ENCODE peak calls at places on chromosomes 7 and 10, in seven cellular contexts. One of them, this sample, is unnamed.

GRCh38 chr7:106178593-106179134 is 66.6 kb upstream of the SYPL1 start:
- DNase-seq in lower lobe of right lung: no peak
- DNase-seq in GM10248: no peak
- DNase-seq in stomach: peak
- DNase-seq in tibial nerve: no peak
- DNase-seq in neural crest cell: no peak
- DNase-seq in endothelial cell: no peak
- DNase-seq in this sample: no peak

GRCh38 chr7:15755061-15755460 is 68.6 kb upstream of the MEOX2 start:
- DNase-seq in tibial nerve: no peak
- DNase-seq in neural crest cell: no peak
- DNase-seq in lower lobe of right lung: no peak
- DNase-seq in GM10248: no peak
- DNase-seq in stomach: no peak
- DNase-seq in endothelial cell: no peak
- DNase-seq in this sample: no peak

GRCh38 chr7:122402235-122402634 is 97.7 kb upstream of the FEZF1 start:
- DNase-seq in lower lobe of right lung: no peak
- DNase-seq in GM10248: no peak
- DNase-seq in neural crest cell: no peak
- DNase-seq in endothelial cell: no peak
- DNase-seq in tibial nerve: no peak
- DNase-seq in stomach: no peak
- DNase-seq in this sample: no peak

GRCh38 chr7:87934699-87935372 is 785 bp downstream of the ADAM22 start:
- DNase-seq in GM10248: peak
- DNase-seq in endothelial cell: peak
- DNase-seq in tibial nerve: no peak
- DNase-seq in lower lobe of right lung: no peak
- DNase-seq in stomach: no peak
- DNase-seq in neural crest cell: peak
- DNase-seq in this sample: peak

GRCh38 chr10:17599089-17599488 is 18.1 kb downstream of the HACD1 start:
- DNase-seq in GM10248: no peak
- DNase-seq in tibial nerve: no peak
- DNase-seq in lower lobe of right lung: no peak
- DNase-seq in endothelial cell: peak
- DNase-seq in stomach: no peak
- DNase-seq in neural crest cell: no peak
- DNase-seq in this sample: no peak

GRCh38 chr10:44458671-44459403 is 73.9 kb upstream of the CXCL12 start:
- DNase-seq in tibial nerve: no peak
- DNase-seq in neural crest cell: no peak
- DNase-seq in endothelial cell: no peak
- DNase-seq in GM10248: no peak
- DNase-seq in lower lobe of right lung: no peak
- DNase-seq in stomach: no peak
- DNase-seq in this sample: no peak

GRCh38 chr10:37952926-37953325 is 23.5 kb downstream of the ZNF25 start:
- DNase-seq in neural crest cell: no peak
- DNase-seq in endothelial cell: no peak
- DNase-seq in GM10248: no peak
- DNase-seq in tibial nerve: no peak
- DNase-seq in lower lobe of right lung: no peak
- DNase-seq in stomach: no peak
- DNase-seq in this sample: no peak

GRCh38 chr10:77837248-77837924 is 89.2 kb downstream of the DLG5 start:
- DNase-seq in GM10248: peak
- DNase-seq in neural crest cell: peak
- DNase-seq in endothelial cell: peak
- DNase-seq in tibial nerve: no peak
- DNase-seq in lower lobe of right lung: no peak
- DNase-seq in stomach: peak
- DNase-seq in this sample: no peak

GRCh38 chr7:28755255-28755654 is 202.9 kb downstream of the TRIL start:
- DNase-seq in lower lobe of right lung: no peak
- DNase-seq in endothelial cell: no peak
- DNase-seq in neural crest cell: no peak
- DNase-seq in tibial nerve: no peak
- DNase-seq in GM10248: no peak
- DNase-seq in stomach: no peak
- DNase-seq in this sample: no peak

GRCh38 chr10:6569259-6569658 is 10.8 kb downstream of the PRKCQ start:
- DNase-seq in lower lobe of right lung: no peak
- DNase-seq in neural crest cell: no peak
- DNase-seq in endothelial cell: no peak
- DNase-seq in stomach: no peak
- DNase-seq in GM10248: no peak
- DNase-seq in tibial nerve: no peak
- DNase-seq in this sample: no peak

GRCh38 chr7:55133630-55134392 is 115.0 kb downstream of the EGFR start:
- DNase-seq in tibial nerve: no peak
- DNase-seq in lower lobe of right lung: no peak
- DNase-seq in GM10248: no peak
- DNase-seq in endothelial cell: no peak
- DNase-seq in stomach: peak
- DNase-seq in neural crest cell: no peak
- DNase-seq in this sample: no peak
- TF ChIP-seq CTCF in tibial nerve: no peak
- TF ChIP-seq CTCF in lower lobe of right lung: no peak
- TF ChIP-seq CTCF in GM10248: no peak
- TF ChIP-seq CTCF in endothelial cell: no peak
- TF ChIP-seq CTCF in stomach: no peak
- TF ChIP-seq CTCF in neural crest cell: no peak
- TF ChIP-seq CTCF in this sample: no peak

GRCh38 chr7:159059629-159060028 is 85.0 kb downstream of the VIPR2 start:
- DNase-seq in endothelial cell: no peak
- DNase-seq in GM10248: no peak
- DNase-seq in neural crest cell: no peak
- DNase-seq in tibial nerve: no peak
- DNase-seq in stomach: no peak
- DNase-seq in lower lobe of right lung: no peak
- DNase-seq in this sample: no peak
- TF ChIP-seq CTCF in endothelial cell: no peak
- TF ChIP-seq CTCF in GM10248: no peak
- TF ChIP-seq CTCF in neural crest cell: no peak
- TF ChIP-seq CTCF in tibial nerve: no peak
- TF ChIP-seq CTCF in stomach: no peak
- TF ChIP-seq CTCF in lower lobe of right lung: no peak
- TF ChIP-seq CTCF in this sample: no peak

GRCh38 chr10:15265076-15265475 is 96.6 kb upstream of the NMT2 start:
- DNase-seq in endothelial cell: no peak
- DNase-seq in neural crest cell: no peak
- DNase-seq in lower lobe of right lung: no peak
- DNase-seq in GM10248: no peak
- DNase-seq in tibial nerve: no peak
- DNase-seq in stomach: no peak
- DNase-seq in this sample: no peak

GRCh38 chr10:15263657-15264323 is 95.3 kb upstream of the NMT2 start:
- DNase-seq in stomach: no peak
- DNase-seq in tibial nerve: no peak
- DNase-seq in GM10248: no peak
- DNase-seq in lower lobe of right lung: no peak
- DNase-seq in endothelial cell: no peak
- DNase-seq in neural crest cell: no peak
- DNase-seq in this sample: no peak

GRCh38 chr10:15265558-15265957 is 97.1 kb upstream of the NMT2 start:
- DNase-seq in stomach: no peak
- DNase-seq in endothelial cell: no peak
- DNase-seq in tibial nerve: no peak
- DNase-seq in neural crest cell: no peak
- DNase-seq in GM10248: no peak
- DNase-seq in lower lobe of right lung: no peak
- DNase-seq in this sample: no peak

GRCh38 chr10:15259136-15259535 is 90.6 kb upstream of the NMT2 start:
- DNase-seq in GM10248: no peak
- DNase-seq in lower lobe of right lung: no peak
- DNase-seq in endothelial cell: no peak
- DNase-seq in neural crest cell: no peak
- DNase-seq in tibial nerve: no peak
- DNase-seq in stomach: no peak
- DNase-seq in this sample: no peak

GRCh38 chr10:15262036-15262713 is 93.7 kb upstream of the NMT2 start:
- DNase-seq in lower lobe of right lung: no peak
- DNase-seq in GM10248: no peak
- DNase-seq in tibial nerve: no peak
- DNase-seq in neural crest cell: no peak
- DNase-seq in endothelial cell: no peak
- DNase-seq in stomach: no peak
- DNase-seq in this sample: no peak
- TF ChIP-seq CTCF in lower lobe of right lung: peak
- TF ChIP-seq CTCF in GM10248: no peak
- TF ChIP-seq CTCF in tibial nerve: peak
- TF ChIP-seq CTCF in neural crest cell: no peak
- TF ChIP-seq CTCF in endothelial cell: no peak
- TF ChIP-seq CTCF in stomach: peak
- TF ChIP-seq CTCF in this sample: peak

DNA sequence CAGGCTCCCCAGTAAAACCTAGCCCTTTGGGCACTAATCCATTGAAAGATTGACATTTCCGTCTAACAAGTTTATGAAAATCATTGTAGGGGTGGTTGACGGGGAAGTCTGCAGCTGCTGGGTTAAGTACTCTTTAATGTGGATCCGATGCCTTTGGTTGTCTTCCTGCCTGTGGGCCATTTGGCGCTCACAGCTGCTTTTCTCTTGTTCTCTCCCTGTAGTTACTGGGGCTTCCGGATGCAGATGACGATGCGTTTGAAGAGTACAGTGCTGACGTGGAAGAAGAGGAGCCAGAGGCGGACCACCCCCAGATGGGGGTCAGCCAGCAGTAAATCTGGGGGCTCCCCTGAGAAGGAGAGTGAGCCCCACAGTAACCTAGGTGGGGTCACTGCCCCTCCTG is 22.4 kb downstream of the MTURN start:
- DNase-seq in tibial nerve: no peak
- DNase-seq in lower lobe of right lung: no peak
- DNase-seq in GM10248: no peak
- DNase-seq in endothelial cell: no peak
- DNase-seq in neural crest cell: no peak
- DNase-seq in stomach: no peak
- DNase-seq in this sample: no peak
- TF ChIP-seq CTCF in tibial nerve: no peak
- TF ChIP-seq CTCF in lower lobe of right lung: no peak
- TF ChIP-seq CTCF in GM10248: no peak
- TF ChIP-seq CTCF in endothelial cell: no peak
- TF ChIP-seq CTCF in neural crest cell: no peak
- TF ChIP-seq CTCF in stomach: no peak
- TF ChIP-seq CTCF in this sample: no peak

GRCh38 chr10:124911124-124912051 is 30.5 kb upstream of the ZRANB1 start:
- DNase-seq in tibial nerve: no peak
- DNase-seq in GM10248: no peak
- DNase-seq in neural crest cell: no peak
- DNase-seq in stomach: no peak
- DNase-seq in lower lobe of right lung: no peak
- DNase-seq in endothelial cell: no peak
- DNase-seq in this sample: no peak
- TF ChIP-seq CTCF in tibial nerve: no peak
- TF ChIP-seq CTCF in GM10248: no peak
- TF ChIP-seq CTCF in neural crest cell: no peak
- TF ChIP-seq CTCF in stomach: no peak
- TF ChIP-seq CTCF in lower lobe of right lung: no peak
- TF ChIP-seq CTCF in endothelial cell: no peak
- TF ChIP-seq CTCF in this sample: no peak

GRCh38 chr7:158395349-158395748 is 192.3 kb downstream of the PTPRN2 start:
- DNase-seq in neural crest cell: no peak
- DNase-seq in stomach: no peak
- DNase-seq in lower lobe of right lung: peak
- DNase-seq in endothelial cell: no peak
- DNase-seq in tibial nerve: no peak
- DNase-seq in GM10248: no peak
- DNase-seq in this sample: no peak

GRCh38 chr7:158393926-158394625 is 193.5 kb downstream of the PTPRN2 start:
- DNase-seq in tibial nerve: no peak
- DNase-seq in neural crest cell: no peak
- DNase-seq in GM10248: no peak
- DNase-seq in endothelial cell: no peak
- DNase-seq in lower lobe of right lung: peak
- DNase-seq in stomach: no peak
- DNase-seq in this sample: no peak

GRCh38 chr7:158395780-158396214 is 191.8 kb downstream of the PTPRN2 start:
- DNase-seq in tibial nerve: no peak
- DNase-seq in stomach: peak
- DNase-seq in neural crest cell: no peak
- DNase-seq in endothelial cell: no peak
- DNase-seq in GM10248: no peak
- DNase-seq in lower lobe of right lung: peak
- DNase-seq in this sample: no peak

GRCh38 chr7:158396301-158396905 is 191.2 kb downstream of the PTPRN2 start:
- DNase-seq in neural crest cell: no peak
- DNase-seq in endothelial cell: no peak
- DNase-seq in stomach: no peak
- DNase-seq in tibial nerve: no peak
- DNase-seq in GM10248: no peak
- DNase-seq in lower lobe of right lung: peak
- DNase-seq in this sample: no peak

GRCh38 chr7:158394936-158395335 is 192.7 kb downstream of the PTPRN2 start:
- DNase-seq in endothelial cell: no peak
- DNase-seq in stomach: peak
- DNase-seq in GM10248: no peak
- DNase-seq in tibial nerve: no peak
- DNase-seq in lower lobe of right lung: peak
- DNase-seq in neural crest cell: peak
- DNase-seq in this sample: peak
- TF ChIP-seq CTCF in endothelial cell: no peak
- TF ChIP-seq CTCF in stomach: peak
- TF ChIP-seq CTCF in GM10248: peak
- TF ChIP-seq CTCF in tibial nerve: peak
- TF ChIP-seq CTCF in lower lobe of right lung: peak
- TF ChIP-seq CTCF in neural crest cell: peak
- TF ChIP-seq CTCF in this sample: peak

DNA sequence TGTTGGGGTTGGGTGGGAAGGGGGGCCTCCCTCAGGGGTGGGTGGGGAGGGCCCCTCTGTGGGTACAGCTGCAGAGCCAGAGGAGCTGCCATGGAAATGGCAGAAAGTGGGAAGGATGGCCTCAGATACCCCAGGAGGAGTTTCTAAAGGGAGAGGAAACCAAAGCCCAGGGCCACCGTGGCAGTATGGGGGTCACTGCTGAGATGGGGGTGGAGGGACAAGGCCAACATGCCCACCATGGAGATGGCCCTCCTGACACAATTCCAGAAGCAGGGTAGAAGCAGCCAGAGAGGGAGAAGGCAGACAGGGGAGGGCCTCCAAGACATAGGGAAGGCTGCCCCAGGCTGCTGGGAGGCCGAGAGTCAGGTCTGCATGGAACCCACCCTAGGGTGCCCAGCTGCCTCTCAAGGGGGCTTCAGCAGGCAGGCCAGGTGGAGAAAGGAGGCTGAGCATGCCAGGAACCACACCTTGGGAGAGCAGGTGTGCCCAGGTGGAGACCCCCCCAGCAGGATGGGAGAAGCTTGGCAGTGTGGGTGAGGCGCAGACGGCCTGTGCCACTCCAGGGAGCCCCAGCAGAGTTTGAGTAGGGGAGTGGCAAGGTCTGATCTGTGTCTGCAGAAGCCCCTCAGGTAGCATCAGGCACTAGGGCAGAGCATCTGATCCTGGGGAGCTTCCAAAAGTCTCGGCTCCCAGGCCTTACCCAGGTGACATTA is 146.8 kb downstream of the ARHGAP22 start:
- DNase-seq in GM10248: no peak
- DNase-seq in endothelial cell: no peak
- DNase-seq in stomach: peak
- DNase-seq in neural crest cell: no peak
- DNase-seq in tibial nerve: no peak
- DNase-seq in lower lobe of right lung: no peak
- DNase-seq in this sample: no peak
- TF ChIP-seq CTCF in GM10248: no peak
- TF ChIP-seq CTCF in endothelial cell: no peak
- TF ChIP-seq CTCF in stomach: no peak
- TF ChIP-seq CTCF in neural crest cell: no peak
- TF ChIP-seq CTCF in tibial nerve: no peak
- TF ChIP-seq CTCF in lower lobe of right lung: no peak
- TF ChIP-seq CTCF in this sample: no peak